ENCODE peak calls at places on chromosomes 6 and 20, in four cellular contexts. Y, V, S and L are unnamed samples.
A peak's percentile ranks its signal among the peaks of the same experiment; 100 is the strongest.

GRCh38 chr6:113994934-113995342 is 24.0 kb upstream of the HDAC2 start:
- DNase-seq in Y (peak; percentile 90), V (no peak), S (no peak), L (no peak)

GRCh38 chr20:41716911-41717310 is 98.7 kb upstream of the CHD6 start:
- DNase-seq in V (no peak), S (no peak), Y (no peak), L (no peak)

GRCh38 chr20:57392512-57393271 is 1.5 kb downstream of the RBM38 start:
- DNase-seq in Y (no peak), S (peak; percentile 62), V (no peak), L (no peak)

GRCh38 chr20:6212903-6213302 is 90.1 kb upstream of the FERMT1 start:
- DNase-seq in Y (no peak), V (no peak), S (no peak), L (no peak)

GRCh38 chr6:14276066-14276465 is 158.5 kb downstream of the CD83 start:
- DNase-seq in Y (no peak), S (no peak), V (no peak), L (no peak)

GRCh38 chr6:39881851-39882566 is 52.3 kb downstream of the MOCS1 start:
- DNase-seq in Y (peak; percentile 92), S (no peak), V (no peak), L (no peak)

GRCh38 chr6:72246926-72247325 is 360.6 kb downstream of the RIMS1 start:
- DNase-seq in V (no peak), Y (no peak), S (no peak), L (no peak)

GRCh38 chr6:115064680-115065079 is 721.9 kb upstream of the HS3ST5 start:
- DNase-seq in V (no peak), S (no peak), Y (no peak), L (no peak)

GRCh38 chr6:15444881-15445280 is 199.0 kb downstream of the JARID2 start:
- DNase-seq in Y (no peak), V (no peak), S (no peak), L (no peak)